ENCODE peak calls at places on chromosome 11, in nine cellular contexts. W, Y, F, I, X, K, N, M and R are unnamed samples.

GRCh38 chr11:61718613-61719302 is 33.7 kb upstream of the MYRF start:
- DNase-seq in W (peak; percentile 74), Y (peak; percentile 25), F (peak; percentile 69), I (no peak), X (no peak), K (no peak), N (no peak), M (no peak), R (no peak)

GRCh38 chr11:68767672-68768071 is 16.4 kb upstream of the TESMIN start:
- DNase-seq in W (no peak), Y (no peak), F (no peak), I (no peak), X (no peak), K (no peak), N (no peak), M (no peak), R (no peak)

GRCh38 chr11:66639066-66639813 is 737 bp downstream of the RBM4 start:
- DNase-seq in W (peak; percentile 42), Y (no peak), F (peak; percentile 55), I (no peak), X (no peak), K (no peak), N (no peak), M (peak; percentile 11), R (no peak)

GRCh38 chr11:75214411-75214821 is 26.2 kb upstream of the TPBGL start:
- DNase-seq in W (peak; percentile 72), Y (peak; percentile 87), F (peak; percentile 82), I (peak; percentile 75), X (peak; percentile 19), K (peak; percentile 79), N (peak; percentile 27), M (peak; percentile 85), R (peak; percentile 38)

GRCh38 chr11:19259487-19260345 is 19.0 kb upstream of the E2F8 start:
- DNase-seq in W (peak; percentile 54), Y (peak; percentile 56), F (peak; percentile 60), I (peak; percentile 80), X (no peak), K (peak; percentile 47), N (peak; percentile 81), M (peak; percentile 76), R (peak; percentile 45)

GRCh38 chr11:130407978-130408377 is 20.4 kb downstream of the ADAMTS8 start:
- DNase-seq in W (peak; percentile 91), Y (no peak), F (peak; percentile 87), I (no peak), X (peak; percentile 68), K (no peak), N (no peak), M (no peak), R (no peak)

GRCh38 chr11:76185931-76186401 is 20.3 kb downstream of the WNT11 start:
- DNase-seq in W (no peak), Y (no peak), F (peak; percentile 38), I (no peak), X (no peak), K (no peak), N (no peak), M (no peak), R (no peak)

GRCh38 chr11:65418681-65419459 is 3.7 kb upstream of the NEAT1 start:
- DNase-seq in W (peak; percentile 91), Y (peak; percentile 62), F (peak; percentile 100), I (peak; percentile 96), X (no peak), K (peak; percentile 98), N (peak; percentile 89), M (peak; percentile 96), R (peak; percentile 87)

GRCh38 chr11:92211576-92212167 is 12.9 kb upstream of the FAT3 start:
- DNase-seq in W (peak; percentile 33), Y (peak; percentile 24), F (peak; percentile 43), I (no peak), X (no peak), K (no peak), N (no peak), M (peak; percentile 37), R (no peak)

GRCh38 chr11:92505689-92506088 is 281.1 kb downstream of the FAT3 start:
- DNase-seq in W (no peak), Y (no peak), F (no peak), I (no peak), X (no peak), K (no peak), N (no peak), M (no peak), R (no peak)

GRCh38 chr11:80097146-80097545 is 656.3 kb upstream of the TENM4 start:
- DNase-seq in W (no peak), Y (no peak), F (no peak), I (no peak), X (no peak), K (no peak), N (no peak), M (no peak), R (no peak)

GRCh38 chr11:12195773-12196172 is 85.4 kb downstream of the MICAL2 start:
- DNase-seq in W (no peak), Y (no peak), F (no peak), I (no peak), X (no peak), K (no peak), N (no peak), M (no peak), R (no peak)

GRCh38 chr11:110147965-110148709 is 54.9 kb downstream of the ZC3H12C start:
- DNase-seq in W (peak; percentile 92), Y (no peak), F (peak; percentile 88), I (no peak), X (no peak), K (no peak), N (no peak), M (no peak), R (no peak)

GRCh38 chr11:13120691-13121090 is 111.6 kb downstream of the RASSF10 start:
- DNase-seq in W (peak; percentile 86), Y (no peak), F (peak; percentile 19), I (no peak), X (no peak), K (no peak), N (no peak), M (no peak), R (no peak)

GRCh38 chr11:33179431-33179830 is 18.2 kb upstream of the CSTF3 start:
- DNase-seq in W (no peak), Y (no peak), F (no peak), I (no peak), X (no peak), K (no peak), N (no peak), M (no peak), R (no peak)

GRCh38 chr11:102776454-102776853 is 4.0 kb downstream of the MMP10 start:
- DNase-seq in W (no peak), Y (no peak), F (no peak), I (no peak), X (no peak), K (no peak), N (no peak), M (no peak), R (no peak)

GRCh38 chr11:38460429-38460828 is 1862.4 kb upstream of the RAG2 start:
- DNase-seq in W (peak; percentile 3), Y (no peak), F (peak; percentile 24), I (no peak), X (no peak), K (no peak), N (no peak), M (no peak), R (no peak)

GRCh38 chr11:88345408-88345807 is 7.9 kb upstream of the CTSC start:
- DNase-seq in W (peak; percentile 54), Y (no peak), F (no peak), I (no peak), X (no peak), K (no peak), N (no peak), M (no peak), R (no peak)

GRCh38 chr11:16364250-16364649 is 7.9 kb upstream of the SOX6 start:
- DNase-seq in W (no peak), Y (no peak), F (no peak), I (no peak), X (no peak), K (no peak), N (no peak), M (no peak), R (no peak)

GRCh38 chr11:32316846-32317525 is 118.4 kb downstream of the WT1 start:
- DNase-seq in W (no peak), Y (no peak), F (no peak), I (no peak), X (no peak), K (no peak), N (no peak), M (no peak), R (no peak)

GRCh38 chr11:18171377-18172000 is 1.1 kb upstream of the MRGPRX4 start:
- DNase-seq in W (no peak), Y (no peak), F (peak; percentile 19), I (no peak), X (no peak), K (no peak), N (no peak), M (peak; percentile 28), R (no peak)
- TF ChIP-seq CTCF in W (peak; percentile 32), Y (peak; percentile 59), F (peak; percentile 58), I (no peak), X (peak; percentile 80), K (peak; percentile 15), N (peak; percentile 26), M (peak; percentile 49), R (no peak)

DNA sequence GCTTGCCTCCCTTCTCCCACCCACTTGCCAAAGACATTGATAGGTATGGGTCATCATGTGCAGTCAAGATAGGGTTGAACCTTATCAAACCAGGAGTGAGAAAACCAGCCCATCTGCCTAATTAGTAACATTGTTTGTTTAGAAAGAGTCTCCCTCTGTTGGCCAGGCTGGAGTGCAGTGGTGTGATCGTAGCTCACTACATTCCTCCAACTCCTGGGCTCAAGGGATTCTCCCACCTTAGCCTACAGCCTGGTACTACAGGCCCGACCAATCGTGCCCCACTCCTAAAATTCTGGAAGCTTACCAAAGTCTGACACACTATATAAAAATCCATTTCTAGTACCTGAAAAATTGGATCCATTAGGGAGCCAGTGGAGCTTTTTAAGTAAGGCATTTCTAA is 4.5 kb downstream of the C11orf71 start:
- DNase-seq in W (no peak), Y (no peak), F (no peak), I (no peak), X (no peak), K (no peak), N (no peak), M (peak; percentile 7), R (no peak)
- TF ChIP-seq CTCF in W (peak; percentile 34), Y (peak; percentile 19), F (peak; percentile 48), I (no peak), X (peak; percentile 63), K (no peak), N (no peak), M (no peak), R (no peak)

GRCh38 chr11:9460322-9461067 is at the start of gene ZNF143:
- DNase-seq in W (peak; percentile 100), Y (peak; percentile 99), F (peak; percentile 100), I (peak; percentile 100), X (peak; percentile 98), K (peak; percentile 100), N (peak; percentile 99), M (peak; percentile 99), R (peak; percentile 99)
- TF ChIP-seq CTCF in W (no peak), Y (no peak), F (no peak), I (no peak), X (no peak), K (no peak), N (peak; percentile 33), M (no peak), R (no peak)

DNA sequence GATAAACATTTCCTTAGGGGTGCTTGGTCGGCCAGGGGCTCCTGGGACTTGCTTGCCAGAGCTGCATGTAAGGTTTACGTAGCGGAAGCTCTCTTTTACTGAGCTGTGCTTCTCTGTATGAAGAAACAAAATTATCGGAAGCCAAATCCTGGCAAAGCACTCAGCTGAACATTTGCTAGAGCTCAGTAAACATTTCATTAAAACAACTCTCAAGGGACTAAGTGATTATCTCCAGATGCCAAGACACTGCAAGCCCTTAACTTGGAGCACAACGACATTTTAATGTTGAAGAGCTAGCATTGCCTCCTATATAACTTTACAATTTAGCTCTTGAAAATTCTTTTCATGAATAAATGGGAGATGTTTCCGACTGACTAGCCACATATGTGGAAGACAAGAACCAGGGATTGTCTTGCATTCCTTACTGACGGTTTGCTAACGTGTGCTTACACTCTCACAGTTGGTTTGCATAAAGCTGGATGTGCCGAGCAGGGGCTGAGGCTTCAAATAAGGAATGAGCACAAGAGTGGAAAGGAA is 43.3 kb downstream of the SCUBE2 start:
- DNase-seq in W (peak; percentile 34), Y (no peak), F (peak; percentile 92), I (no peak), X (no peak), K (no peak), N (no peak), M (no peak), R (no peak)
- TF ChIP-seq CTCF in W (no peak), Y (no peak), F (no peak), I (no peak), X (no peak), K (no peak), N (no peak), M (no peak), R (no peak)